ENCODE peak calls at places on chromosomes 5 and 9, in seven cellular contexts. H is epithelial cell of esophagus, S is K562, G is body of pancreas, O is PC-9, A is tibial artery, E is astrocyte of the spinal cord. L is an unnamed sample.

GRCh38 chr9:21994996-21995651 is 533 bp downstream of the CDKN2B-AS1 start:
- DNase-seq in H (peak), G (peak), S (no peak), O (peak), E (peak), A (peak), L (peak)

GRCh38 chr5:157603333-157604190 is 28.0 kb upstream of the ADAM19 start:
- DNase-seq in G (no peak), S (no peak), H (peak), A (no peak), E (peak), O (peak), L (peak)

GRCh38 chr5:176151286-176151685 is 86.9 kb upstream of the SIMC1 start:
- DNase-seq in O (no peak), E (peak), H (no peak), A (no peak), G (no peak), S (no peak), L (peak)

GRCh38 chr9:131707677-131708612 is 31.9 kb downstream of the RAPGEF1 start:
- DNase-seq in S (peak), O (no peak), G (peak), A (no peak), H (peak), E (peak), L (peak)

GRCh38 chr9:122090981-122091380 is 2.1 kb downstream of the TTLL11 start:
- DNase-seq in E (no peak), O (no peak), H (no peak), S (no peak), G (no peak), A (peak), L (no peak)

GRCh38 chr9:114558027-114558675 is 29.4 kb upstream of the ATP6V1G1 start:
- DNase-seq in A (no peak), S (peak), E (no peak), H (peak), G (no peak), O (peak), L (peak)

GRCh38 chr5:56585973-56586740 is 229.2 kb upstream of the MAP3K1 start:
- DNase-seq in G (peak), S (peak), A (peak), O (no peak), E (no peak), H (no peak), L (peak)

GRCh38 chr5:88942967-88943291 is 59.9 kb upstream of the MEF2C start:
- DNase-seq in A (no peak), H (no peak), O (no peak), G (no peak), E (no peak), S (no peak), L (no peak)

GRCh38 chr9:84271004-84271886 is 69.3 kb downstream of the SLC28A3 start:
- DNase-seq in E (peak), O (no peak), A (peak), S (peak), H (peak), G (peak), L (peak)

GRCh38 chr9:108889649-108890067 is 27.6 kb downstream of the ACTL7A start:
- DNase-seq in H (no peak), E (peak), S (peak), G (no peak), O (no peak), A (no peak), L (peak)

GRCh38 chr5:131265318-131265803 is 1.5 kb downstream of the CDC42SE2 start:
- DNase-seq in H (peak), S (peak), G (peak), E (peak), O (no peak), A (no peak), L (peak)

GRCh38 chr9:136988872-136989271 is 3.4 kb upstream of the PAXX start:
- DNase-seq in S (no peak), E (no peak), O (no peak), H (no peak), G (no peak), A (no peak), L (no peak)

GRCh38 chr5:54480296-54480695 is 24.8 kb downstream of the HSPB3 start:
- DNase-seq in A (no peak), S (no peak), E (no peak), H (peak), O (no peak), G (no peak), L (no peak)

GRCh38 chr9:136665111-136665703 is 2.5 kb downstream of the EGFL7 start:
- DNase-seq in H (no peak), A (no peak), S (peak), O (peak), E (no peak), G (peak), L (peak)

GRCh38 chr5:103646698-103647614 is 84.4 kb upstream of the NUDT12 start:
- DNase-seq in G (no peak), O (no peak), E (no peak), A (no peak), H (no peak), S (no peak), L (no peak)

GRCh38 chr5:177107159-177107558 is 20.4 kb downstream of the FGFR4 start:
- DNase-seq in G (no peak), S (no peak), A (no peak), E (no peak), O (no peak), H (no peak), L (no peak)

GRCh38 chr5:69245031-69245430 is 10.3 kb downstream of the CDK7 start:
- DNase-seq in O (no peak), E (no peak), H (no peak), A (no peak), G (no peak), S (no peak), L (no peak)

GRCh38 chr9:2117527-2117926 is 102.4 kb downstream of the SMARCA2 start:
- DNase-seq in A (no peak), O (no peak), E (no peak), S (no peak), G (no peak), H (no peak), L (no peak)

GRCh38 chr5:94433393-94434149 is 184.8 kb downstream of the KIAA0825 start:
- DNase-seq in E (peak), G (peak), O (peak), A (no peak), S (no peak), H (peak), L (peak)

GRCh38 chr9:130051855-130052254 is 1.9 kb upstream of the GPR107 start:
- DNase-seq in A (no peak), E (no peak), O (peak), S (no peak), H (peak), G (no peak), L (peak)

GRCh38 chr5:155943516-155944407 is 383.2 kb upstream of the SGCD start:
- DNase-seq in A (no peak), G (peak), O (peak), E (peak), S (peak), H (peak), L (peak)

GRCh38 chr5:9621379-9621903 is 8.7 kb downstream of the TAS2R1 start:
- DNase-seq in S (no peak), H (no peak), G (no peak), O (no peak), E (no peak), A (no peak), L (peak)

GRCh38 chr5:81424728-81425127 is 30.8 kb upstream of the ACOT12 start:
- DNase-seq in A (no peak), H (no peak), S (no peak), G (no peak), O (no peak), E (no peak), L (no peak)

DNA sequence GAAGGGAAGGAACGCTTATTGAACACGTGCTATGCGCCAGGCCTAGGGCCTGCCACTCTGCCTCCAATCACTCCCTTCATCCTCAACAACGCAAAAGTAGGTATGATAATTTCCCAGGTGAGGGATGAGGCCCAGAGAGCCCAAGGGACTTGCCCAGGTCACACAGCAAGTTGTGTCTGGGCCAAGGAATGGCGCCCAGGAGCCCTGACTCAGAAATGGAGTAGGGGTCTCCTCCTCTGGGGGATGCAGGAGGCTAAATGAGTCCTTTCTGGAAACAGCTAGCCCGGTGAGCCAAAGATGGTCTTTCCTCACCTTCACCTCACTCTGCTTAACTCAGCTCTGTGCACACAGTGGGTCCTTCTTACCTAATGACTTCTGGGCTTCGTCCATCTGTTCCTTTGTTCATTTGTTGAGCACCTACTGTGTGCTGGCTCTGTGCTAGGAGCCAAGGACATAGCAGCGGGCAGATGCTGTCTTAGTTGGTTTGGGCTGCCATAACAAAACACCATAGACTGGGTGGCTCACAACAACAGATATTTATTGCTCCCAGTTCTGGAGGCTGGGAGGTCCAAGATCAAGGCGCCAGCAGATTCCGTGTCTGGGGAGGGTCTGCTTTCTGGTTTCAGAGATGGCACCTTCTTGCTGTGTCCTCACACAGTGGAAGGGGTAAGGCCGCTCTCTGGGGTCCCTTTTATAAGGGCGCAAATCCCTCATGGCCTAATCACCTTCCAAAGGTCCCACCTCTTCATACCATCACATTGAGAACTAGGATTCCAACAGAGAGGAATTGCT is 22.3 kb upstream of the NEURL1B start:
- DNase-seq in A (peak), S (no peak), O (no peak), E (no peak), H (no peak), G (no peak), L (no peak)
- H3K4me3 ChIP-seq in A (no peak), S (no peak), O (no peak), E (no peak), H (no peak), G (no peak), L (no peak)

GRCh38 chr5:74903165-74903787 is 37.1 kb upstream of the FAM169A start:
- DNase-seq in E (no peak), S (peak), G (peak), A (no peak), O (peak), H (peak), L (no peak)
- TF ChIP-seq CTCF in E (peak), S (peak), G (peak), A (no peak), O (peak), H (peak), L (peak)

DNA sequence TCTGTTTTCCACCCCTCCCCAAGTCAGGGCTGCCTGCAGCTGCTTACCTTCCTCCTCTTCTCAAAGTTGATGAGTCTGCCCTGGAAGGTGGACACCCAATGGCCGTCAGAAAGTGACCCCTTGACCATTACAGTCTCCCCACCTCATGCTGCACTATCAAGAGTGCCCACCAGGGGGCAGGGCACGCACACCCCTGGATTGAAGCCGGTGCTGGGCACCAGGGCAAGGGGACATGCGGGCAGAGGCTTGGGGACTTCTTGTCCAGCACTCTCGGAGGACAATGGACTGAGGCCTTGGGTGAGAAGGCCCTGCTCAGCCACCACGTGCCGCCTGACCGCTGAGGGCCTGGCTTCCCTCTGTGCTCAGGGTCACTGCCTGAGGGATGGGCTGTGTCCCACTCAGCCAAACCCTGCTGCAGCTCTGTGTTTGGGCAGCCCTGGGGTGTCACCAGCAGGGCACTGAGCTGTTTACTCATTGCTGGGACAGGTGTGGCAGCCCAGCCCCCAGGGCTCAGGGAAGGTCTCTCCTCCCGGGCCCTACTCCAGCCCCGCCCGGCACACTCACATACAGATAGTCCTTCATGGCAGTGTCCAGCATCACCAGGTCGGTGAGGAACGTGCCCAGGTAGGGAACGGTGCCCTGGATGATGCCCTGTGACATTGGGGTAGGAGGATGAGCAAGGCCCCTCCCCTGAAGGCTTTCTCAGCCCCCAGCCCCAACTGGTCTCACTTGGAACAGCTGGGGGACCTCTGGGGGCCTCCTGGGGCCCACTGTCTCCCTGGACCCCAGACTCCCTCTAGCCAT is 17.7 kb downstream of the RALGDS start:
- DNase-seq in E (peak), G (peak), S (peak), A (peak), O (peak), H (peak), L (peak)
- H3K4me3 ChIP-seq in E (no peak), G (no peak), S (no peak), A (no peak), O (no peak), H (no peak), L (no peak)

GRCh38 chr5:135930949-135931295 is 23.9 kb downstream of the LECT2 start:
- DNase-seq in E (no peak), G (no peak), H (no peak), O (no peak), A (no peak), S (no peak), L (no peak)

GRCh38 chr5:135934939-135935338 is 19.8 kb downstream of the LECT2 start:
- DNase-seq in E (peak), S (no peak), H (peak), O (no peak), A (no peak), G (no peak), L (peak)

GRCh38 chr5:135930029-135930948 is 24.5 kb downstream of the LECT2 start:
- DNase-seq in S (no peak), O (no peak), E (no peak), G (no peak), A (no peak), H (no peak), L (no peak)
- TF ChIP-seq CTCF in S (no peak), O (no peak), E (no peak), G (no peak), A (no peak), H (no peak), L (no peak)

GRCh38 chr9:128202648-128203023 is 543 bp upstream of the DNM1 start:
- DNase-seq in A (no peak), G (no peak), O (no peak), H (no peak), S (no peak), E (no peak), L (no peak)
- H3K4me3 ChIP-seq in A (peak), G (no peak), O (no peak), H (no peak), S (no peak), E (no peak), L (no peak)

GRCh38 chr5:17081142-17081541 is 136.3 kb upstream of the BASP1 start:
- DNase-seq in O (no peak), H (no peak), G (no peak), E (no peak), S (no peak), A (no peak), L (peak)
- TF ChIP-seq CTCF in O (no peak), H (no peak), G (no peak), E (no peak), S (no peak), A (no peak), L (no peak)